ENCODE peak calls at places on chromosomes 2 and 18, in six cellular contexts. I is hepatic stellate cell; A is activated naive CD4-positive, alpha-beta T cell treated with anti-CD3 and anti-CD28 coated beads, Interleukin-2, amount 50 U/mL, for 16 hours; R is NCI-H510A; W is activated T-cell treated with anti-CD3 and anti-CD28 coated beads for 1 hour; X is stimulated activated CD4-positive, alpha-beta T cell treated with anti-CD3 and anti-CD28 coated beads, Interleukin-4, amount 100 ng/mL, for 48 hours. Z is an unnamed sample.

GRCh38 chr18:62450175-62450545 is 72.7 kb upstream of the ZCCHC2 start:
- DNase-seq in W (no peak), I (no peak), R (no peak), X (no peak), A (no peak), Z (no peak)

GRCh38 chr2:30629866-30630265 is 177.4 kb downstream of the CAPN13 start:
- DNase-seq in I (no peak), R (no peak), W (no peak), X (no peak), A (no peak), Z (no peak)

GRCh38 chr2:218028189-218028495 is 25.3 kb upstream of the TNS1 start:
- DNase-seq in X (no peak), R (no peak), A (no peak), W (no peak), I (no peak), Z (no peak)

GRCh38 chr2:71702971-71703898 is 249.9 kb downstream of the DYSF start:
- DNase-seq in A (no peak), I (no peak), W (no peak), R (no peak), X (no peak), Z (no peak)

GRCh38 chr2:84919885-84920580 is 14.6 kb downstream of the TMSB10 start:
- DNase-seq in A (peak; percentile 64), R (no peak), X (no peak), W (no peak), I (peak; percentile 86), Z (no peak)

GRCh38 chr2:111662039-111662740 is 221.8 kb downstream of the ANAPC1 start:
- DNase-seq in X (no peak), I (peak; percentile 77), W (no peak), R (no peak), A (no peak), Z (no peak)

GRCh38 chr2:226742346-226742745 is 57.3 kb downstream of the IRS1 start:
- DNase-seq in X (no peak), R (no peak), A (no peak), W (no peak), I (no peak), Z (no peak)

GRCh38 chr18:32802606-32803451 is 30.0 kb upstream of the KLHL14 start:
- DNase-seq in R (no peak), I (no peak), X (no peak), A (no peak), W (no peak), Z (no peak)

GRCh38 chr2:48569433-48569832 is 39.5 kb downstream of the STON1 start:
- DNase-seq in X (no peak), R (no peak), A (no peak), W (no peak), I (no peak), Z (no peak)

Z was measured in T follicular helper cell.